ENCODE peak calls at places on chromosome 3, in eight cellular contexts. J, Q, M, V, I, Y, H and B are unnamed samples.
A peak's percentile ranks its signal among the peaks of the same experiment; 100 is the strongest.

GRCh38 chr3:4981688-4982494 is 2.7 kb downstream of the BHLHE40 start:
- DNase-seq in Q (no peak), Y (no peak), M (no peak), V (no peak), I (no peak), J (no peak), H (no peak), B (no peak)

GRCh38 chr3:195086341-195086740 is 184.6 kb downstream of the XXYLT1 start:
- DNase-seq in H (no peak), V (no peak), Y (no peak), M (no peak), Q (no peak), I (peak; percentile 51), J (no peak), B (no peak)

GRCh38 chr3:115808239-115808638 is 184.9 kb downstream of the GAP43 start:
- DNase-seq in M (no peak), Y (no peak), J (no peak), Q (no peak), V (no peak), I (no peak), H (no peak), B (no peak)

GRCh38 chr3:136078421-136079364 is 113.2 kb downstream of the PPP2R3A start:
- DNase-seq in H (no peak), V (no peak), Y (no peak), Q (no peak), I (no peak), J (no peak), M (no peak), B (no peak)

GRCh38 chr3:9976736-9977709 is 9.6 kb downstream of the EMC3 start:
- DNase-seq in V (no peak), M (peak; percentile 95), I (no peak), J (peak; percentile 69), Y (peak; percentile 75), H (no peak), Q (peak; percentile 68), B (peak; percentile 95)

GRCh38 chr3:197547618-197548017 is 8.2 kb downstream of the BDH1 start:
- DNase-seq in Y (peak; percentile 57), H (no peak), M (no peak), I (no peak), Q (no peak), V (no peak), J (no peak), B (no peak)

GRCh38 chr3:192917258-192917507 is 473 bp downstream of the MB21D2 start:
- DNase-seq in Q (no peak), Y (no peak), J (no peak), I (no peak), V (no peak), H (no peak), M (no peak), B (no peak)

GRCh38 chr3:183745300-183746098 is 47.9 kb downstream of the YEATS2 start:
- DNase-seq in V (no peak), Q (no peak), I (no peak), Y (no peak), J (no peak), M (no peak), H (no peak), B (no peak)

GRCh38 chr3:81540787-81541186 is 220.7 kb downstream of the GBE1 start:
- DNase-seq in Y (no peak), Q (no peak), J (no peak), H (no peak), M (no peak), V (no peak), I (no peak), B (no peak)

GRCh38 chr3:186060222-186060621 is 48.7 kb downstream of the ETV5 start:
- DNase-seq in M (no peak), H (no peak), Y (no peak), J (no peak), I (no peak), Q (no peak), V (peak; percentile 40), B (no peak)

GRCh38 chr3:179651687-179652466 is 963 bp upstream of the USP13 start:
- DNase-seq in I (no peak), H (no peak), Q (no peak), Y (no peak), J (no peak), V (no peak), M (no peak), B (no peak)

GRCh38 chr3:153667341-153667740 is 453.8 kb upstream of the ARHGEF26 start:
- DNase-seq in Q (no peak), I (no peak), M (no peak), V (no peak), H (no peak), Y (no peak), J (no peak), B (no peak)

GRCh38 chr3:39146611-39147373 is 6.6 kb downstream of the CSRNP1 start:
- DNase-seq in V (no peak), Q (peak; percentile 77), H (peak; percentile 86), M (peak; percentile 90), J (peak; percentile 69), I (peak; percentile 92), Y (peak; percentile 79), B (no peak)

GRCh38 chr3:9994086-9994844 is 7.6 kb upstream of the EMC3 start:
- DNase-seq in I (no peak), Y (peak; percentile 9), J (no peak), V (no peak), M (no peak), Q (no peak), H (no peak), B (no peak)

GRCh38 chr3:175111036-175111435 is 251.9 kb downstream of the NAALADL2 start:
- DNase-seq in J (no peak), Y (no peak), H (no peak), I (no peak), V (no peak), M (no peak), Q (no peak), B (no peak)

GRCh38 chr3:58404396-58404795 is 29.2 kb downstream of the PDHB start:
- DNase-seq in V (no peak), Q (no peak), Y (no peak), J (no peak), M (no peak), H (no peak), I (no peak), B (no peak)

GRCh38 chr3:110783541-110783940 is 288.1 kb upstream of the NECTIN3 start:
- DNase-seq in H (no peak), M (no peak), Q (no peak), Y (no peak), J (no peak), V (no peak), I (no peak), B (no peak)

GRCh38 chr3:148020880-148021279 is 611.7 kb downstream of the ZIC1 start:
- DNase-seq in J (no peak), Y (no peak), Q (no peak), H (no peak), I (no peak), V (no peak), M (no peak), B (no peak)

GRCh38 chr3:146581877-146582508 is 23.2 kb downstream of the PLSCR5 start:
- DNase-seq in J (no peak), Y (no peak), Q (no peak), H (no peak), I (no peak), M (no peak), V (no peak), B (no peak)

GRCh38 chr3:11089931-11090330 is 64.4 kb upstream of the HRH1 start:
- DNase-seq in J (no peak), H (no peak), Y (no peak), M (no peak), V (no peak), I (no peak), Q (no peak), B (no peak)

GRCh38 chr3:165518346-165518745 is 318.9 kb downstream of the BCHE start:
- DNase-seq in H (no peak), Y (no peak), Q (no peak), V (no peak), J (no peak), M (no peak), I (no peak), B (no peak)

GRCh38 chr3:139935071-139935865 is at the start of gene CLSTN2:
- DNase-seq in M (peak; percentile 79), H (peak; percentile 89), V (no peak), Q (no peak), I (no peak), J (peak; percentile 72), Y (peak; percentile 38), B (peak; percentile 83)

GRCh38 chr3:32972482-32973146 is 21.2 kb downstream of the CCR4 start:
- DNase-seq in H (no peak), M (no peak), Y (no peak), Q (no peak), I (no peak), V (no peak), J (no peak), B (no peak)
- TF ChIP-seq CTCF in H (no peak), M (no peak), Y (no peak), Q (no peak), I (no peak), V (no peak), J (no peak), B (no peak)

GRCh38 chr3:143731776-143732175 is 116.5 kb downstream of the SLC9A9 start:
- DNase-seq in H (no peak), Q (no peak), V (no peak), J (no peak), M (no peak), Y (no peak), I (no peak), B (no peak)
- H3K9me3 ChIP-seq in H (no peaks in the 10 kb centered on the region), Q (no peaks in the 10 kb centered on the region), V (no peaks in the 10 kb centered on the region), J (no peaks in the 10 kb centered on the region), M (no peaks in the 10 kb centered on the region), Y (no peaks in the 10 kb centered on the region), I (no peaks in the 10 kb centered on the region), B (no peaks in the 10 kb centered on the region)

DNA sequence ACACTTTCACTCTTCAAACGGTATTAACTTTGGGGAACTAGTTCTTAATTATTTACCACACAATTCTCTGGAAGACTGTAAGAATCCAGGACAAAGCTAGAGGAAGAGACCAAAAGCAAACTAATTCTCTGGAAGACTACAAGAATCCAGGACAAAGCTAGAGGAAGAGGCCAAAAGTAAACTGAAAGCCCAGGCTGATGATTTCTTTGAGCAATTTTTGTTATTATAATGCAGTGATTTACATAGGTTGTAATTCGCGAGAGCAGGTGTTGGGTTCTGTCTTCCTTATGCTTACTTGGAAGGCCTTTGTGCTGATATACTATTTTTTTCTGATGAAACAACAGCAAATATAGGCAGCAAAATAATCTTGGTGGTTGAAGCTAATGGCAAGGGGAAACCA is 5.2 kb downstream of the SPTSSB start:
- DNase-seq in Y (no peak), V (no peak), M (no peak), H (no peak), J (no peak), I (no peak), Q (no peak), B (no peak)
- TF ChIP-seq POLR2AphosphoS5 in Y (no peak), V (no peak), M (no peak), H (no peak), J (no peak), I (no peak), Q (no peak), B (no peak)

DNA sequence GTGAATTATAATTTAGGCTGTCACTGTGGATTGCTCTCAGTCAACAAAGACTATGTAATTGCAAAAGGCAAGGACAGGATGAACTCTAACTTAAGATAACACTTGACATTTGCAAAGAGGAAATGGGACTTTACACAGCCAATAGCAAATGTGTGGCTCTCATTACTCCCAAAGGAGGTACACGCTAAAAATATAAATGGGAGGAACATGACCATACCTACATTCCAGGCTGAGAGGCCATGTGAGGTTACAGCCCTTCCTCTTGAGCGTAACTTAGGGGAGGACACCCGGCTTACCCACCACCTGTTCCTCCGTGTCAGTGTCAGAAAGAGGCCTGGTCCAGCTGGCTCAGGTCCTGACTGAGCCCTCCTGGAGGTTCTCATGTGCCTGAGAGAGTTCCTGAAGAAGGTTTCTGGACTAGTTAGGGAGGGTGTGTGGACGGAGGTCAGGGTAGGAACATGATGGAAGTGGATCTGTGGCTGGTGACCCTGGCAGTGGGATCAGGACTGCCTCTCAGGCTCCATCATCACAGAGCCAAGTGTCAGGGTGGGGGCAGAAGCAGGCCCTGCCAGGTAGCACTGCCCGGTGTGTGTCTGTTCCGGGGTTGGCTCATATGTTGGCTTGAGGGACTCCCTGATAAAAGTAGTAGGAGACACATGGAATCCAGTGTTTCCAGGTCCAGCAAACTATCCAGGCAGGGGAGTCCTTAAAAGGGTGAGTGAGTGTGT is 7.9 kb downstream of the POPDC2 start:
- DNase-seq in J (no peak), I (no peak), Q (no peak), Y (no peak), V (no peak), H (no peak), M (no peak), B (no peak)
- TF ChIP-seq CTCF in J (no peak), I (no peak), Q (no peak), Y (no peak), V (no peak), H (no peak), M (no peak), B (no peak)